ENCODE peak calls at places on chromosomes 11 and 22, in six cellular contexts. L is thyroid gland, R is cardiac fibroblast, P is foreskin fibroblast, F is heart right ventricle, M is fibroblast of lung. B is an unnamed sample.
A peak's percentile ranks its signal among the peaks of the same experiment; 100 is the strongest.

GRCh38 chr11:21410513-21410912 is 741.1 kb downstream of the NELL1 start:
- DNase-seq in L (no peak), R (no peak), P (no peak), F (no peak), M (no peak), B (no peak)

GRCh38 chr22:39545310-39546063 is 12.9 kb upstream of the RPS19BP1 start:
- DNase-seq in L (peak; percentile 64), R (peak; percentile 48), P (peak; percentile 63), F (peak; percentile 56), M (peak; percentile 29), B (no peak)

GRCh38 chr11:70078095-70078795 is at the start of gene ANO1:
- DNase-seq in L (peak; percentile 42), R (no peak), P (peak; percentile 12), F (peak; percentile 47), M (no peak), B (no peak)

GRCh38 chr11:27722117-27722844 is 22.0 kb upstream of the BDNF start:
- DNase-seq in L (no peak), R (peak; percentile 32), P (peak; percentile 41), F (no peak), M (peak; percentile 28), B (peak; percentile 43)

GRCh38 chr11:119912214-119912613 is 183.2 kb upstream of the NECTIN1 start:
- DNase-seq in L (no peak), R (no peak), P (no peak), F (no peak), M (no peak), B (no peak)

GRCh38 chr11:76270387-76270786 is 64.1 kb upstream of the WNT11 start:
- DNase-seq in L (no peak), R (peak; percentile 62), P (peak; percentile 17), F (no peak), M (peak; percentile 13), B (no peak)

GRCh38 chr11:134636071-134636470 is 224.0 kb upstream of the B3GAT1 start:
- DNase-seq in L (no peak), R (no peak), P (no peak), F (no peak), M (no peak), B (no peak)

GRCh38 chr22:27223317-27224177 is 566.2 kb downstream of the MIAT start:
- DNase-seq in L (no peak), R (peak; percentile 95), P (peak; percentile 52), F (no peak), M (peak; percentile 51), B (peak; percentile 98)

GRCh38 chr22:26417406-26417805 is 11.7 kb upstream of the ASPHD2 start:
- DNase-seq in L (no peak), R (no peak), P (no peak), F (no peak), M (no peak), B (no peak)

GRCh38 chr22:27388090-27388600 is 413.4 kb downstream of the MN1 start:
- DNase-seq in L (no peak), R (no peak), P (no peak), F (no peak), M (no peak), B (no peak)

GRCh38 chr11:61347916-61348461 is 13.7 kb downstream of the CYB561A3 start:
- DNase-seq in L (peak; percentile 18), R (peak; percentile 83), P (peak; percentile 27), F (no peak), M (peak; percentile 10), B (no peak)

GRCh38 chr11:278001-278951 is at the start of gene NLRP6:
- DNase-seq in L (no peak), R (no peak), P (no peak), F (no peak), M (no peak), B (no peak)

GRCh38 chr11:91394718-91395414 is 829.8 kb upstream of the FAT3 start:
- DNase-seq in L (no peak), R (no peak), P (no peak), F (no peak), M (no peak), B (no peak)

GRCh38 chr11:5380740-5381342 is 2.8 kb upstream of the OR51M1 start:
- DNase-seq in L (peak; percentile 21), R (peak; percentile 82), P (peak; percentile 82), F (no peak), M (peak; percentile 79), B (peak; percentile 73)

GRCh38 chr11:19597194-19597593 is 115.4 kb upstream of the NAV2 start:
- DNase-seq in L (no peak), R (peak; percentile 50), P (peak; percentile 90), F (no peak), M (peak; percentile 73), B (peak; percentile 76)

GRCh38 chr11:82732734-82733443 is 775 bp downstream of the FAM181B start:
- DNase-seq in L (peak; percentile 38), R (no peak), P (peak; percentile 14), F (peak; percentile 21), M (no peak), B (no peak)
- H3K4me3 ChIP-seq in L (peak overlapping the region; percentile 29), R (peak overlapping the region; percentile 36), P (peak overlapping the region; percentile 11), F (peak overlapping the region; percentile 53), M (no peak overlapping the region), B (peak overlapping the region; percentile 12)

GRCh38 chr22:42360348-42360747 is 71.9 kb downstream of the NFAM1 start:
- DNase-seq in L (no peak), R (no peak), P (no peak), F (no peak), M (no peak), B (no peak)
- TF ChIP-seq CTCF in L (no peak), R (no peak), P (no peak), F (no peak), M (no peak), B (no peak)

GRCh38 chr11:122095950-122096942 is 19.8 kb downstream of the BLID start:
- DNase-seq in L (no peak), R (peak; percentile 64), P (no peak), F (no peak), M (no peak), B (peak; percentile 60)
- H3K4me3 ChIP-seq in L (no peak overlapping the region), R (peak overlapping the region; percentile 63), P (peak overlapping the region; percentile 93), F (peak overlapping the region; percentile 53), M (peak overlapping the region; percentile 70), B (peak overlapping the region; percentile 82)

DNA sequence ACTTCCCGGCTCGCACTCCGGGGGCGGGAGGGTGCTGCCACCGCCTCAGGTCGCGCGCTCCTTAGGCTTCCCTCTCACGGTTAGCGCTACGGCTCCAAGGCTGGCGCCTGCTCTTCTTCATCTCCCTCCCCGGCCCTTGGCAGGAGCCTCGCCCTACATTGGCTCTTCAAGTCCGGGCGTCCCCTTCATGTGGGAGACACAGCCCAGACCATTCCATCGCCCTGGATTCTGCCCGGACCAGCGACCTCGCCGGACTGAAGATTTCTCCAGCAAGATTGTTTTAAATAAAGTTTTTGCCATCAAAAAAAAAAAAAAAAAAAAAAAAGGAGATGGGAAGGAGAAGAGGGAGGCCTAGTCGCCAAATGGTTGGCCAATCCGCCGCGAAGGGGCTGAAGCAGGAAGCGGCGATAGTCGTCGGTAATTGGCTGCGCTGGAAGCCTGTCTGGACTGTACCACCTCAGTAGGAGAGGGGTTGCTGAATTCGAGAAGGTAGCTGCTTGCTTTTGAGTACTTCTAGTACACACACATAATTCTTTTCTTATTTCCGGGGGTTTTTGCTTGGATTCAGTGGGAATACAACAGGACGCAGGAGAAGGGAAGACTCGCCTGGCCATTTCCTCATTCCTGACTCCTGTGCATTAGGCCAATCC is 724 bp upstream of the ZDHHC5 start:
- DNase-seq in L (peak; percentile 99), R (peak; percentile 100), P (peak; percentile 99), F (peak; percentile 96), M (peak; percentile 100), B (peak; percentile 100)
- TF ChIP-seq CTCF in L (no peak), R (no peak), P (no peak), F (no peak), M (no peak), B (no peak)

DNA sequence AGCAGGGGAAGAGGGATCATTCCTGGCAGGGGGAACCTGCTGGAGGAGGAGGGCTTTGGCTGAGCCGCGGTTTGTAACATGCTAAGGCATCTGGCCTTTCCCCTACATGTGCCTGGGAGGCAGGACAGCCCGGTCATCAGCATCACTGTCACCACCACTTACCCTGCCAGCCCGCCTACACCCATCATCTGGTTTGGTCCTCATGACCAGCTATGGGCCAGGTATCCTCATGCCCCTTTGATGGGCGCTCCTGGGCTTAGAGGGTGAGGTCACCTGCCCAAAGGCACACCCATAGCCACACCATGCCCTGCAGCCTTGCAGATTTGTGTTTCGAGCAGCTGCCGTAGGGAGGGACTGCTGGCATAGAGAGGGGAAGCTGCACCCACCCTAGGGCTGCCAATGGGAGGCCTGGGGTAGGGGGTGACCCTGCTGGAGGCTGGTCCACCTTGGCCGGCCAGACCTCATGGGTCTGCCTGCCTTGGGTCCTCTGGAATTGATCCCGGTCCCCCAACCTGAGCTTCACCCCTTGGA is 2.6 kb downstream of the MRGPRF start:
- DNase-seq in L (no peak), R (no peak), P (peak; percentile 67), F (no peak), M (peak; percentile 47), B (no peak)
- H3K4me3 ChIP-seq in L (no peak overlapping the region), R (peak overlapping the region; percentile 5), P (peak overlapping the region; percentile 93), F (peak overlapping the region; percentile 49), M (peak overlapping the region; percentile 89), B (peak overlapping the region; percentile 65)

B was measured in AG10803.